ENCODE peak calls at places on chromosomes 6 and 20, in nine cellular contexts. One of them, this sample, is unnamed.
A peak's percentile ranks its signal among the peaks of the same experiment; 100 is the strongest.

GRCh38 chr6:39301606-39302005 is 12.6 kb downstream of the KCNK17 start:
- DNase-seq in effector memory CD4-positive, alpha-beta T cell: no peak
- DNase-seq in cardiac fibroblast: peak; percentile 7
- DNase-seq in left ventricle myocardium inferior: no peak
- DNase-seq in IMR-90: no peak
- DNase-seq in lower leg skin: no peak
- DNase-seq in CD8-positive, alpha-beta T cell: no peak
- DNase-seq in right lobe of liver: no peak
- DNase-seq in astrocyte of the spinal cord: no peak
- DNase-seq in this sample: no peak

GRCh38 chr6:44580901-44581300 is 193.4 kb downstream of the CDC5L start:
- DNase-seq in astrocyte of the spinal cord: peak; percentile 80
- DNase-seq in right lobe of liver: no peak
- DNase-seq in lower leg skin: no peak
- DNase-seq in CD8-positive, alpha-beta T cell: no peak
- DNase-seq in effector memory CD4-positive, alpha-beta T cell: no peak
- DNase-seq in cardiac fibroblast: peak; percentile 77
- DNase-seq in IMR-90: peak; percentile 74
- DNase-seq in left ventricle myocardium inferior: no peak
- DNase-seq in this sample: peak; percentile 43

GRCh38 chr6:36947570-36948351 is 6.8 kb upstream of the PI16 start:
- DNase-seq in astrocyte of the spinal cord: no peak
- DNase-seq in cardiac fibroblast: no peak
- DNase-seq in right lobe of liver: no peak
- DNase-seq in lower leg skin: peak; percentile 76
- DNase-seq in effector memory CD4-positive, alpha-beta T cell: peak; percentile 18
- DNase-seq in IMR-90: peak; percentile 24
- DNase-seq in CD8-positive, alpha-beta T cell: peak; percentile 41
- DNase-seq in left ventricle myocardium inferior: no peak
- DNase-seq in this sample: no peak

GRCh38 chr20:46040902-46041535 is 12.0 kb downstream of the SLC12A5 start:
- DNase-seq in effector memory CD4-positive, alpha-beta T cell: no peak
- DNase-seq in cardiac fibroblast: peak; percentile 41
- DNase-seq in CD8-positive, alpha-beta T cell: peak; percentile 55
- DNase-seq in astrocyte of the spinal cord: peak; percentile 39
- DNase-seq in IMR-90: peak; percentile 26
- DNase-seq in lower leg skin: no peak
- DNase-seq in left ventricle myocardium inferior: no peak
- DNase-seq in right lobe of liver: no peak
- DNase-seq in this sample: no peak

GRCh38 chr20:37727957-37728634 is 34.3 kb downstream of the CTNNBL1 start:
- DNase-seq in astrocyte of the spinal cord: no peak
- DNase-seq in IMR-90: no peak
- DNase-seq in effector memory CD4-positive, alpha-beta T cell: no peak
- DNase-seq in left ventricle myocardium inferior: no peak
- DNase-seq in cardiac fibroblast: no peak
- DNase-seq in right lobe of liver: no peak
- DNase-seq in CD8-positive, alpha-beta T cell: no peak
- DNase-seq in lower leg skin: no peak
- DNase-seq in this sample: no peak

GRCh38 chr6:37102299-37103168 is 67.4 kb upstream of the PIM1 start:
- DNase-seq in left ventricle myocardium inferior: peak; percentile 87
- DNase-seq in IMR-90: peak; percentile 88
- DNase-seq in CD8-positive, alpha-beta T cell: peak; percentile 78
- DNase-seq in effector memory CD4-positive, alpha-beta T cell: peak; percentile 61
- DNase-seq in lower leg skin: peak; percentile 96
- DNase-seq in astrocyte of the spinal cord: peak; percentile 92
- DNase-seq in cardiac fibroblast: peak; percentile 98
- DNase-seq in right lobe of liver: peak; percentile 84
- DNase-seq in this sample: peak; percentile 69

GRCh38 chr20:50389808-50390684 is 120.1 kb upstream of the PTPN1 start:
- DNase-seq in CD8-positive, alpha-beta T cell: no peak
- DNase-seq in effector memory CD4-positive, alpha-beta T cell: no peak
- DNase-seq in cardiac fibroblast: no peak
- DNase-seq in lower leg skin: no peak
- DNase-seq in left ventricle myocardium inferior: no peak
- DNase-seq in right lobe of liver: no peak
- DNase-seq in IMR-90: no peak
- DNase-seq in astrocyte of the spinal cord: no peak
- DNase-seq in this sample: no peak

GRCh38 chr20:51712501-51713212 is 55.5 kb downstream of the ATP9A start:
- DNase-seq in CD8-positive, alpha-beta T cell: no peak
- DNase-seq in astrocyte of the spinal cord: peak; percentile 27
- DNase-seq in cardiac fibroblast: peak; percentile 58
- DNase-seq in IMR-90: peak; percentile 39
- DNase-seq in lower leg skin: no peak
- DNase-seq in right lobe of liver: no peak
- DNase-seq in effector memory CD4-positive, alpha-beta T cell: no peak
- DNase-seq in left ventricle myocardium inferior: no peak
- DNase-seq in this sample: no peak

GRCh38 chr6:159093608-159094443 is 49.0 kb upstream of the TAGAP start:
- DNase-seq in left ventricle myocardium inferior: no peak
- DNase-seq in lower leg skin: no peak
- DNase-seq in effector memory CD4-positive, alpha-beta T cell: no peak
- DNase-seq in cardiac fibroblast: no peak
- DNase-seq in CD8-positive, alpha-beta T cell: no peak
- DNase-seq in right lobe of liver: no peak
- DNase-seq in IMR-90: no peak
- DNase-seq in astrocyte of the spinal cord: no peak
- DNase-seq in this sample: no peak

GRCh38 chr6:81996414-81996813 is 243.9 kb upstream of the TENT5A start:
- DNase-seq in astrocyte of the spinal cord: peak; percentile 81
- DNase-seq in left ventricle myocardium inferior: no peak
- DNase-seq in cardiac fibroblast: peak; percentile 61
- DNase-seq in lower leg skin: no peak
- DNase-seq in CD8-positive, alpha-beta T cell: no peak
- DNase-seq in effector memory CD4-positive, alpha-beta T cell: no peak
- DNase-seq in IMR-90: peak; percentile 85
- DNase-seq in right lobe of liver: no peak
- DNase-seq in this sample: peak; percentile 77

GRCh38 chr6:6131492-6132109 is 124.9 kb upstream of the NRN1 start:
- DNase-seq in CD8-positive, alpha-beta T cell: no peak
- DNase-seq in right lobe of liver: no peak
- DNase-seq in lower leg skin: no peak
- DNase-seq in effector memory CD4-positive, alpha-beta T cell: no peak
- DNase-seq in cardiac fibroblast: no peak
- DNase-seq in left ventricle myocardium inferior: no peak
- DNase-seq in IMR-90: no peak
- DNase-seq in astrocyte of the spinal cord: no peak
- DNase-seq in this sample: no peak

GRCh38 chr6:81894286-81894685 is 141.8 kb upstream of the TENT5A start:
- DNase-seq in effector memory CD4-positive, alpha-beta T cell: no peak
- DNase-seq in left ventricle myocardium inferior: no peak
- DNase-seq in astrocyte of the spinal cord: peak; percentile 60
- DNase-seq in CD8-positive, alpha-beta T cell: no peak
- DNase-seq in lower leg skin: no peak
- DNase-seq in right lobe of liver: no peak
- DNase-seq in IMR-90: peak; percentile 83
- DNase-seq in cardiac fibroblast: peak; percentile 88
- DNase-seq in this sample: peak; percentile 57

GRCh38 chr6:146904596-146904995 is 299.6 kb upstream of the STXBP5 start:
- DNase-seq in left ventricle myocardium inferior: no peak
- DNase-seq in IMR-90: no peak
- DNase-seq in cardiac fibroblast: no peak
- DNase-seq in CD8-positive, alpha-beta T cell: no peak
- DNase-seq in effector memory CD4-positive, alpha-beta T cell: no peak
- DNase-seq in lower leg skin: no peak
- DNase-seq in astrocyte of the spinal cord: no peak
- DNase-seq in right lobe of liver: no peak
- DNase-seq in this sample: no peak

GRCh38 chr6:38234141-38234540 is 405.6 kb downstream of the BTBD9 start:
- DNase-seq in right lobe of liver: no peak
- DNase-seq in lower leg skin: no peak
- DNase-seq in CD8-positive, alpha-beta T cell: no peak
- DNase-seq in cardiac fibroblast: no peak
- DNase-seq in IMR-90: no peak
- DNase-seq in effector memory CD4-positive, alpha-beta T cell: no peak
- DNase-seq in astrocyte of the spinal cord: no peak
- DNase-seq in left ventricle myocardium inferior: no peak
- DNase-seq in this sample: no peak

GRCh38 chr6:107668826-107669474 is 155.2 kb downstream of the SCML4 start:
- DNase-seq in astrocyte of the spinal cord: no peak
- DNase-seq in IMR-90: no peak
- DNase-seq in effector memory CD4-positive, alpha-beta T cell: no peak
- DNase-seq in cardiac fibroblast: no peak
- DNase-seq in left ventricle myocardium inferior: no peak
- DNase-seq in right lobe of liver: no peak
- DNase-seq in lower leg skin: no peak
- DNase-seq in CD8-positive, alpha-beta T cell: no peak
- DNase-seq in this sample: no peak

GRCh38 chr20:24708411-24709295 is 239.2 kb downstream of the SYNDIG1 start:
- DNase-seq in astrocyte of the spinal cord: peak; percentile 28
- DNase-seq in left ventricle myocardium inferior: no peak
- DNase-seq in IMR-90: peak; percentile 4
- DNase-seq in effector memory CD4-positive, alpha-beta T cell: no peak
- DNase-seq in cardiac fibroblast: peak; percentile 5
- DNase-seq in right lobe of liver: no peak
- DNase-seq in lower leg skin: peak; percentile 77
- DNase-seq in CD8-positive, alpha-beta T cell: no peak
- DNase-seq in this sample: no peak

GRCh38 chr6:52985228-52985627 is 9.9 kb downstream of the GSTA4 start:
- DNase-seq in effector memory CD4-positive, alpha-beta T cell: no peak
- DNase-seq in CD8-positive, alpha-beta T cell: no peak
- DNase-seq in left ventricle myocardium inferior: no peak
- DNase-seq in IMR-90: no peak
- DNase-seq in lower leg skin: no peak
- DNase-seq in right lobe of liver: no peak
- DNase-seq in cardiac fibroblast: no peak
- DNase-seq in astrocyte of the spinal cord: no peak
- DNase-seq in this sample: no peak

GRCh38 chr6:45933855-45934254 is 81.8 kb downstream of the CLIC5 start:
- DNase-seq in left ventricle myocardium inferior: no peak
- DNase-seq in lower leg skin: no peak
- DNase-seq in cardiac fibroblast: no peak
- DNase-seq in IMR-90: no peak
- DNase-seq in CD8-positive, alpha-beta T cell: no peak
- DNase-seq in right lobe of liver: no peak
- DNase-seq in effector memory CD4-positive, alpha-beta T cell: no peak
- DNase-seq in astrocyte of the spinal cord: peak; percentile 89
- DNase-seq in this sample: no peak

GRCh38 chr6:163630575-163630974 is 216.1 kb downstream of the QKI start:
- DNase-seq in astrocyte of the spinal cord: no peak
- DNase-seq in CD8-positive, alpha-beta T cell: no peak
- DNase-seq in IMR-90: no peak
- DNase-seq in effector memory CD4-positive, alpha-beta T cell: no peak
- DNase-seq in right lobe of liver: no peak
- DNase-seq in lower leg skin: no peak
- DNase-seq in cardiac fibroblast: no peak
- DNase-seq in left ventricle myocardium inferior: no peak
- DNase-seq in this sample: no peak

DNA sequence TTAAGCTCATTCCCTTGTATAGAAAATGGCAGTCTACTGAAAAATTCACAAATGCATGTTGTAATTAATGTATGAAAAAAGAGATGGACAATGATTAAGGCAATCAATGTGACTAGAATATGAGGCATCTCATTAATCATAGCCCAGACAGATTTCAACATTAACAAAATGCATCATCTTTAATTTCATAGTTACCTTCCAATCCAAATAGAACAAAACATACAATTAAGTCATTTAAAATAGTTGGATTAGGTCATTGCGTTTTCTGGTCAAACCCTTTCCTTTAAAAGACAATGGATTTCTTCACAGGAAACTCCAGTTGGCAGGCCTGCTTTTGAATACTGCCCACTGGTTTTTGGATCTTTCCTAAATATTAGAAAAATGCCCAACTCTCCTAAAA is 203.9 kb downstream of the HAO1 start:
- DNase-seq in right lobe of liver: no peak
- DNase-seq in lower leg skin: no peak
- DNase-seq in CD8-positive, alpha-beta T cell: no peak
- DNase-seq in cardiac fibroblast: peak; percentile 62
- DNase-seq in effector memory CD4-positive, alpha-beta T cell: no peak
- DNase-seq in left ventricle myocardium inferior: no peak
- DNase-seq in astrocyte of the spinal cord: no peak
- DNase-seq in IMR-90: no peak
- DNase-seq in this sample: no peak
- H3K4me3 ChIP-seq in right lobe of liver: no peak overlapping the region
- H3K4me3 ChIP-seq in lower leg skin: no peak overlapping the region
- H3K4me3 ChIP-seq in CD8-positive, alpha-beta T cell: no peak overlapping the region
- H3K4me3 ChIP-seq in cardiac fibroblast: no peak overlapping the region
- H3K4me3 ChIP-seq in effector memory CD4-positive, alpha-beta T cell: no peak overlapping the region
- H3K4me3 ChIP-seq in left ventricle myocardium inferior: no peak overlapping the region
- H3K4me3 ChIP-seq in astrocyte of the spinal cord: no peak overlapping the region
- H3K4me3 ChIP-seq in IMR-90: no peak overlapping the region
- H3K4me3 ChIP-seq in this sample: no peak overlapping the region

DNA sequence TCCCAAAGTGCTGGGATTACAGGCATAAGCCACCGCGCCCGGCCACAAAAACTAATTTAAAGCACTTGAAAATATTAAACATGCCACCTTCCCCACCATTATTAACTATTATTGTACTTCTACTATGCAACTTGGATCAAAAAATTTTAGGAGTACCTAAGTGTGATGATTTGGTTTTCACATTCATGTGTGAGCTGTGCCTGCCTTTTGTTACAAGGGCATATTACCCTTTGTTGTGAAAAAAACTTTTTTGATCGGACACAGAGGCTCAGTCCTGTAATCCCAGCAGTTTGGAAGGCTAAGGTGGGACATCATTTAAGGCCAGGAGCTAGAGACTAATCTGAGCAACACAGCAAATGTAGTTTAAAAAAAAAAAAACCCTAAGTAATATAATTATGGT is 17.1 kb downstream of the ROMO1 start:
- DNase-seq in CD8-positive, alpha-beta T cell: no peak
- DNase-seq in lower leg skin: no peak
- DNase-seq in right lobe of liver: no peak
- DNase-seq in effector memory CD4-positive, alpha-beta T cell: no peak
- DNase-seq in astrocyte of the spinal cord: no peak
- DNase-seq in left ventricle myocardium inferior: no peak
- DNase-seq in IMR-90: no peak
- DNase-seq in cardiac fibroblast: no peak
- DNase-seq in this sample: no peak
- H3K4me3 ChIP-seq in CD8-positive, alpha-beta T cell: no peak overlapping the region
- H3K4me3 ChIP-seq in lower leg skin: no peak overlapping the region
- H3K4me3 ChIP-seq in right lobe of liver: no peak overlapping the region
- H3K4me3 ChIP-seq in effector memory CD4-positive, alpha-beta T cell: no peak overlapping the region
- H3K4me3 ChIP-seq in astrocyte of the spinal cord: no peak overlapping the region
- H3K4me3 ChIP-seq in left ventricle myocardium inferior: no peak overlapping the region
- H3K4me3 ChIP-seq in IMR-90: no peak overlapping the region
- H3K4me3 ChIP-seq in cardiac fibroblast: no peak overlapping the region
- H3K4me3 ChIP-seq in this sample: no peak overlapping the region

GRCh38 chr6:156808287-156808686 is 31.1 kb downstream of the ARID1B start:
- DNase-seq in CD8-positive, alpha-beta T cell: no peak
- DNase-seq in left ventricle myocardium inferior: no peak
- DNase-seq in astrocyte of the spinal cord: peak; percentile 15
- DNase-seq in lower leg skin: no peak
- DNase-seq in right lobe of liver: no peak
- DNase-seq in IMR-90: peak; percentile 13
- DNase-seq in cardiac fibroblast: peak; percentile 59
- DNase-seq in effector memory CD4-positive, alpha-beta T cell: no peak
- DNase-seq in this sample: no peak
- H3K4me3 ChIP-seq in CD8-positive, alpha-beta T cell: no peak overlapping the region
- H3K4me3 ChIP-seq in left ventricle myocardium inferior: peak overlapping the region; percentile 2
- H3K4me3 ChIP-seq in astrocyte of the spinal cord: no peak overlapping the region
- H3K4me3 ChIP-seq in lower leg skin: no peak overlapping the region
- H3K4me3 ChIP-seq in right lobe of liver: no peak overlapping the region
- H3K4me3 ChIP-seq in IMR-90: no peak overlapping the region
- H3K4me3 ChIP-seq in cardiac fibroblast: no peak overlapping the region
- H3K4me3 ChIP-seq in effector memory CD4-positive, alpha-beta T cell: no peak overlapping the region
- H3K4me3 ChIP-seq in this sample: no peak overlapping the region

DNA sequence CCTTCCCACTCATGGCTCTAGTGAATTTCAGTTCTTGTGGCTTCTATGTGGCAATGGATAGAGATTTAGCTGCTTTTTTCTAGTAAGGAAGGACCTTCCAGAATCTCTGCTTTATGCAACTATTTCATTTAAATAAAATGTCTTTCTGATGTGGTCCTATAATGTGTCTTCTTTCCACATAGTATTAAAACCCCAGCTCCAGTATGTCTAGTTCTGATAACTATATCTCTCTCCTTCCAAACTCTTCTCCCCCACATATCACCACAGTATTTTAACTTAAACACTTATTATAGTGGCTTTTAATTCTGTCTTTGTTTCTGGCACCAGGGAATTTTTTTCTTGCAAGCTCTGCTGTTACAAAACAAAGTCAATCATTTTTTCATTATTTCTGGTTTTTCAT is 40.6 kb upstream of the SUMO4 start:
- DNase-seq in effector memory CD4-positive, alpha-beta T cell: no peak
- DNase-seq in astrocyte of the spinal cord: no peak
- DNase-seq in cardiac fibroblast: no peak
- DNase-seq in CD8-positive, alpha-beta T cell: no peak
- DNase-seq in right lobe of liver: no peak
- DNase-seq in left ventricle myocardium inferior: no peak
- DNase-seq in IMR-90: no peak
- DNase-seq in lower leg skin: no peak
- DNase-seq in this sample: no peak
- H3K4me3 ChIP-seq in effector memory CD4-positive, alpha-beta T cell: no peak overlapping the region
- H3K4me3 ChIP-seq in astrocyte of the spinal cord: no peak overlapping the region
- H3K4me3 ChIP-seq in cardiac fibroblast: no peak overlapping the region
- H3K4me3 ChIP-seq in CD8-positive, alpha-beta T cell: no peak overlapping the region
- H3K4me3 ChIP-seq in right lobe of liver: no peak overlapping the region
- H3K4me3 ChIP-seq in left ventricle myocardium inferior: no peak overlapping the region
- H3K4me3 ChIP-seq in IMR-90: no peak overlapping the region
- H3K4me3 ChIP-seq in lower leg skin: no peak overlapping the region
- H3K4me3 ChIP-seq in this sample: no peak overlapping the region